ENCODE peak calls at places on chromosome 9, in five cellular contexts. M, D, W, R and F are unnamed samples.

GRCh38 chr9:84146893-84147705 is 166.5 kb downstream of the RMI1 start:
- DNase-seq in M (no peak), R (no peak), W (no peak), D (no peak), F (no peak)

GRCh38 chr9:38274746-38275250 is 117.7 kb upstream of the ALDH1B1 start:
- DNase-seq in R (no peak), M (no peak), W (no peak), D (no peak), F (no peak)

GRCh38 chr9:111000202-111000601 is 38.1 kb downstream of the LPAR1 start:
- DNase-seq in R (no peak), W (no peak), D (no peak), M (no peak), F (no peak)

GRCh38 chr9:28648723-28649122 is 1075.4 kb upstream of the C9orf72 start:
- DNase-seq in M (peak), D (no peak), R (no peak), W (no peak), F (no peak)

GRCh38 chr9:117494401-117495130 is 79.7 kb upstream of the ASTN2 start:
- DNase-seq in W (no peak), R (no peak), M (no peak), D (no peak), F (no peak)

GRCh38 chr9:104142799-104143553 is 48.9 kb downstream of the SMC2 start:
- DNase-seq in D (no peak), W (no peak), M (no peak), R (no peak), F (no peak)

GRCh38 chr9:137046094-137046787 is at the start of gene NPDC1:
- DNase-seq in D (peak), M (peak), R (peak), W (no peak), F (peak)

GRCh38 chr9:96884443-96884842 is 30.1 kb upstream of the ZNF782 start:
- DNase-seq in M (peak), W (no peak), R (peak), D (no peak), F (peak)

GRCh38 chr9:137762414-137763061 is 115.0 kb upstream of the CACNA1B start:
- DNase-seq in W (peak), D (no peak), M (no peak), R (no peak), F (no peak)

GRCh38 chr9:6383551-6384225 is 29.3 kb upstream of the UHRF2 start:
- DNase-seq in M (no peak), W (no peak), D (no peak), R (no peak), F (no peak)

GRCh38 chr9:35868972-35869371 is 1.2 kb downstream of the OR13J1 start:
- DNase-seq in W (no peak), D (peak), M (no peak), R (no peak), F (no peak)

GRCh38 chr9:135224286-135224871 is 136.9 kb downstream of the OLFM1 start:
- DNase-seq in R (no peak), D (no peak), M (no peak), W (no peak), F (no peak)

GRCh38 chr9:83062653-83063527 is at the start of gene RASEF:
- DNase-seq in M (no peak), D (peak), W (no peak), R (no peak), F (no peak)

GRCh38 chr9:113624721-113625120 is 161.2 kb downstream of the RGS3 start:
- DNase-seq in W (no peak), D (no peak), R (no peak), M (no peak), F (no peak)

GRCh38 chr9:96048954-96049831 is 173.7 kb downstream of the ERCC6L2 start:
- DNase-seq in W (no peak), D (no peak), M (no peak), R (no peak), F (no peak)

GRCh38 chr9:107224252-107224651 is 58.8 kb upstream of the RAD23B start:
- DNase-seq in R (no peak), W (no peak), D (no peak), M (no peak), F (no peak)

GRCh38 chr9:119951591-119951990 is 582.4 kb upstream of the BRINP1 start:
- DNase-seq in D (no peak), M (no peak), R (no peak), W (no peak), F (no peak)

GRCh38 chr9:125822902-125823301 is 75.7 kb downstream of the PBX3 start:
- DNase-seq in W (no peak), D (no peak), M (no peak), R (no peak), F (no peak)

GRCh38 chr9:122336189-122336588 is 34.6 kb upstream of the PTGS1 start:
- DNase-seq in R (no peak), D (no peak), W (no peak), M (no peak), F (no peak)

GRCh38 chr9:92963831-92964606 is 16.7 kb downstream of the FGD3 start:
- DNase-seq in M (peak), R (no peak), D (no peak), W (peak), F (no peak)

GRCh38 chr9:27566118-27566517 is 7.2 kb downstream of the C9orf72 start:
- DNase-seq in D (no peak), M (peak), R (no peak), W (no peak), F (no peak)

GRCh38 chr9:25678846-25679360 is 659 bp upstream of the TUSC1 start:
- DNase-seq in D (no peak), M (no peak), W (no peak), R (no peak), F (no peak)

GRCh38 chr9:36987891-36988290 is 46.2 kb downstream of the PAX5 start:
- DNase-seq in D (no peak), W (no peak), M (no peak), R (no peak), F (no peak)

GRCh38 chr9:114409842-114410241 is 22.1 kb upstream of the AKNA start:
- DNase-seq in D (no peak), M (no peak), W (no peak), R (no peak), F (no peak)

GRCh38 chr9:128863647-128864046 is 18.1 kb downstream of the KYAT1 start:
- DNase-seq in M (peak), W (peak), R (peak), D (peak), F (peak)

GRCh38 chr9:112484607-112485006 is 2.0 kb upstream of the KIAA1958 start:
- DNase-seq in W (no peak), R (no peak), M (no peak), D (no peak), F (no peak)

GRCh38 chr9:114174876-114175771 is 19.8 kb downstream of the COL27A1 start:
- DNase-seq in D (no peak), R (no peak), W (no peak), M (peak), F (no peak)

GRCh38 chr9:5846501-5846921 is 13.6 kb upstream of the ERMP1 start:
- DNase-seq in M (no peak), D (no peak), W (no peak), R (no peak), F (no peak)

GRCh38 chr9:133008824-133009223 is 22.0 kb upstream of the GTF3C5 start:
- DNase-seq in D (no peak), W (no peak), M (no peak), R (no peak), F (no peak)

GRCh38 chr9:10036095-10036494 is 576.7 kb downstream of the PTPRD start:
- DNase-seq in D (no peak), M (no peak), W (no peak), R (no peak), F (no peak)

GRCh38 chr9:804026-804425 is 37.5 kb upstream of the DMRT1 start:
- DNase-seq in M (no peak), R (no peak), D (no peak), W (no peak), F (no peak)

GRCh38 chr9:133060417-133060841 is 1.4 kb upstream of the CEL start:
- DNase-seq in M (no peak), D (no peak), W (no peak), R (peak), F (no peak)

GRCh38 chr9:109640232-109641078 is 139.5 kb upstream of the PALM2AKAP2 start:
- DNase-seq in R (no peak), D (peak), W (no peak), M (no peak), F (no peak)

GRCh38 chr9:132181796-132182521 is 20.1 kb downstream of the NTNG2 start:
- DNase-seq in W (no peak), M (no peak), R (no peak), D (no peak), F (no peak)

GRCh38 chr9:137149942-137150484 is 11.1 kb downstream of the GRIN1 start:
- DNase-seq in R (peak), D (no peak), W (no peak), M (no peak), F (no peak)

GRCh38 chr9:3018691-3019230 is 174.9 kb upstream of the PUM3 start:
- DNase-seq in W (no peak), R (no peak), M (no peak), D (no peak), F (no peak)

GRCh38 chr9:131032384-131032783 is 23.4 kb downstream of the LAMC3 start:
- DNase-seq in M (no peak), W (no peak), R (no peak), D (no peak), F (no peak)

GRCh38 chr9:107390319-107390718 is 99.2 kb downstream of the KLF4 start:
- DNase-seq in W (no peak), R (no peak), M (no peak), D (no peak), F (no peak)

DNA sequence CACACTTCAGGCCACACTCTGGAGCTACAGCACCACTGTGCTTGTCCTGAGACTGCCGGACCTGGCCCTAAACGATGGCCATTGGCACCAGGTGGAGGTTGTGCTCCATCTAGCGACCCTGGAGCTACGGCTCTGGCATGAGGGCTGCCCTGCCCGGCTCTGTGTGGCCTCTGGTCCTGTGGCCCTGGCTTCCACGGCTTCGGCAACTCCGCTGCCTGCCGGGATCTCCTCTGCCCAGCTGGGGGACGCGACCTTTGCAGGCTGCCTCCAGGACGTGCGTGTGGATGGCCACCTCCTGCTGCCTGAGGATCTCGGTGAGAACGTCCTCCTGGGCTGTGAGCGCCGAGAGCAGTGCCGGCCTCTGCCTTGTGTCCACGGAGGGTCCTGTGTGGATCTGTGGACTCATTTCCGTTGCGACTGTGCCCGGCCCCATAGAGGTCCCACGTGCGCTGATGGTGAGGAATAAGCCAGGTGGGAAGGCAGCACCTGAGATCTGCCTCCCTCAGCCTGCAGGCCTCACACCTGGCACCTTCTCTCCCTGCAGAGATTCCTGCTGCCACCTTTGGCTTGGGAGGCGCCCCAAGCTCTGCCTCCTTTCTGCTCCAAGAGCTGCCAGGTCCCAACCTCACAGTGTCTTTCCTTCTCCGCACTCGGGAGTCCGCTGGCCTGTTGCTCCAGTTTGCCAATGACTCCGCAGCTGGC is 14.7 kb downstream of the CRB2 start:
- DNase-seq in W (no peak), R (no peak), M (no peak), D (no peak), F (no peak)
- TF ChIP-seq ZNF274 in W (no peak), R (no peak), M (no peak), D (no peak), F (no peak)

GRCh38 chr9:18699749-18700148 is 225.8 kb downstream of the ADAMTSL1 start:
- DNase-seq in R (no peak), M (no peak), W (no peak), D (no peak), F (no peak)
- TF ChIP-seq CEBPB in R (no peak), M (no peak), W (no peak), D (no peak), F (no peak)

DNA sequence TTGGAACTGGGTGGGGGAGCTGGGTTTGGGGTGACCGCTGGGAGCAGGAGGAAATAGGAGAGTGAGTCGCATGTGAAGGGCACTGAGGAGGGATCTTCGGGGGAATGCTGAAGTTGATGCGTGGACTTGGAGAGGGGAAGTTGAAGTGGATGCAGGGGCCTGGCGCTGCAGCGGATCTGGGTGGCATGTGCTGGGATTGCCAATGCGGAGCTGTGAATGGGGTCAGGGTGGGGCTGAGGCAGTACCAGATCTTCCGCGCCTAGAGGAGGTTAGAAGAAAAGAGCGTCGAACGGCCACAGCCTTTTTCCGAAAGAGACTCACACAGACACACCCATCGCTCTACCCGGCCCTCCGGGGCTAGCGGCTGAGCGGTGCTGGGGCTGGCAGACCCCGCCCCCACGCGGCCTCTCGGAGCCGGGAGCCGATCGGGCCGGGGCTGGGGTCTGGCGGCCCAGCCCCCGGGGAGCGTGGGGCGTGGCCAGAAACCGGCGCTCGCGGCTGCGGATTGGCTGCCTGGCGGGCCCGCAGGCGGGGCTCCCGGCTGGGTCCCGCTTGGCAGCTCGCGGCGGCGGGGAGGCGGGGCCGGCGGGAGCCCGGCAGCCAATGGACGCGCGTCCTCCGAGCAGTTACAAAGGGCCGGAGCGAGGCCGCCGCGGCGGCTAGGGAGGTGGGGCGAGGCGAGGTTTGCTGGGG is at the start of gene TGFBR1:
- DNase-seq in R (peak), W (peak), M (peak), D (peak), F (peak)
- H3K4me2 ChIP-seq in R (peak), W (peak), M (peak), D (peak), F (peak)

GRCh38 chr9:4743131-4743875 is 2.3 kb upstream of the AK3 start:
- DNase-seq in R (no peak), W (no peak), M (no peak), D (no peak), F (no peak)
- TF ChIP-seq ZNF274 in R (no peak), W (no peak), M (no peak), D (no peak), F (no peak)

DNA sequence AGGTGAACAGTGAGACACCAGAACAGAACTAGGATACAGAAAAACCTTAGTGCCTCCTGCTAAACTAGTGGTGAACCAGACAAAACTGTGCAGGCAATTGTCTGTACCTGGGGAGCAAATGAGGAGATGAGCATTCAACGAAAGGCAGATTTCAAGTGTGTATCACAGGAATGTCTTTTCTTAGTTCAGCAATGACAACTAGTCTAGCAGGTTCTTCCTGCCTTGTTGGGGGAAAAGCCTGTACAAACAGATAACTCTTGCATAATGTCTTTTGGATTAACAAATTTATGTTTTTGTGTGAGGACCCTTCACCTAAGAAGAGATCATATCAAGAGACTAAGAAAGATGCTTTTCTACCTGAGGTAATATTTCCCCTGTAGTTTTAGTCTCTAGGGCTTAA is 21.8 kb upstream of the DENND4C start:
- DNase-seq in D (no peak), R (no peak), M (no peak), W (no peak), F (no peak)
- TF ChIP-seq CEBPB in D (no peak), R (no peak), M (no peak), W (no peak), F (peak)

DNA sequence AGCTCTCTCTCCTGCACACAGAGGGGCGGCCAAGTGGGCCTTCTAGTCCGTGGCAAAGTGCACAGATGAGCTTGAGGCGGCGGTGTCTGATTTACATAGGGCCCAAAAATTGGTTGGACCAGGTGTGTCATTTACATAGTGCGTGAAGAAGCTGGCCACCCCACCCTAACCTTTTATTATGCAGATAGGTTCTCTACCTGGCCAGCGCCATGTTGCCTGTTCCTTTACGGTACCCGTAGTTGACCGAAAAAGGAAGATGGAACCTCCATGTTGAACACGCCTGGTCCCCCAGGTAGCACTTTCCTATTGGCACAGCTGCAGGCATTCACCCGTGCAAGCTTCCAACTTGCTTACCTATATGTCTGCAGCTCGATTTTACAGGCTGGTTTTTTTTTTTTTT is 61.5 kb downstream of the GNA14 start:
- DNase-seq in D (no peak), W (no peak), M (no peak), R (no peak), F (no peak)
- H3K4me2 ChIP-seq in D (no peak), W (no peak), M (no peak), R (no peak), F (no peak)

DNA sequence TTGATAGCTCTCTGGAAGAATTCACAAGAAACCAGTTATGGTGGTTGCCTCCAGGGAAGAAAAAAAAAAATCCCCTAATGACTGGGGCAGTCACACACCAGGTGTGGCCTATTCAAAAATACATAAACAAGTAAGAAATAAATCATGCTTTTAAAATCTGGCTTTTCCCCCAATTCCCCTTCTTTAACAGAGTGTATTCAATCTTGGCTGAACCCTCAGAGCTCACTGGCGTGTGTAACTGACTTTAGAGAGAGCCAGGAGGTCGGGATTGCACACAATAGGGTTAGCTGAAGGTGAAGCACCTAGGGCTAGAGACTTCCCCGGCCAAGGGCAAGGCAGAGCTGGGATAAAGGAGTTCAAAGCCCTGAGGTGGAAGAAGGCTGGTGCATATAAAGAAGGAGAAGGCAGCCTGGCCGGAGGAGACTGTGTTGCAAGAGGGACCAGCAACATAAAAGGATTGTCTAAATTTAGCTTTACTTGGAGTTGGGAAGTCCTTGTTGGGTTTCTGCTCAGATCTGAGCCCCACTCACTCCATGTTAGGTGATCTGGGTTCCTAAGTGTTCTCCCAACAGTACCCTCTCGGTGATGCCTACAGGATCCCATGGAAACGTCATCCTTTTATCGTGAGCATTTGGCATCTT is 19.7 kb downstream of the FNBP1 start:
- DNase-seq in M (no peak), R (no peak), D (no peak), W (peak), F (no peak)
- TF ChIP-seq ZNF274 in M (no peak), R (no peak), D (no peak), W (no peak), F (no peak)

DNA sequence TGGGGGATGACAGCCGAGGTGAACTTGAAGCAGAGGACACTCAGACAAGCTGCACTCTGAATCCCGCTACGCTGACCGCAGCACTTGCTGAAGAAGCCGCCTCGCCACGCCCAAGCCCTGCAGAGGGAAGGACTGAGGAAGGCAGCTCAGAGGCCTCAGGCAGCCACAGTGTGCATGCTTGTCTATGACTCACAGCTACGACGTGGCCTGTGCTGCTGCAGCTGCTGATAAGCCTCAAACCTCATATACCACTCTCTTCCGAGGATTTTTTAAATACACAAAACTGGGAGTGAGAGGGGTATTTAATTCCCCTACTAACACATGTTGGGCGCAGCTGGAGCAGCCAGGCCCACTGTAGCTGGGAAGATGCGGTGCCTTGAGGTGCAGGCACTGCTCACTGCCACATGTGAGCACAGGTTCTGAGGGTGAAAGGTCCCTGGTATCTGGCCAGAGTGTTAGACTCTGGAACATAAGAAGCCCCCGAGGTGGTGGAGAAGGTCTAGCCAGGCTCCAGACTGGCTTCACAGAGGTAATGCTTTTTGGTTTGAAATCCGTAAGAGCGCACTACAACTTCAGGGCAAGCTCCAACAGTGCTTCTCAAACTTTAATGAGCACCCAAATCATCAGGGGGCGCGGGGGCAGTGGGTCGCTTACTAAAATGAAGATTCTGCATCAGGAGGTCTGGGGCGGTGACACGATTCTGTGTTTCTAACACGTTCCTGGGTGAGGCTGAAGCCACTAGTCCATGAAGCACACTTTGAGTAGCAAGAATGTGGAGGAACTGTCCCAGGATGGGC is 196.8 kb downstream of the AUH start:
- DNase-seq in W (no peak), D (no peak), R (peak), M (peak), F (peak)
- TF ChIP-seq CEBPB in W (no peak), D (no peak), R (no peak), M (no peak), F (no peak)